ENCODE peak calls at places on chromosomes 16 and 17, in four cellular contexts. One of them, this sample, is unnamed.

GRCh38 chr17:72492941-72493340 is 372.1 kb downstream of the SOX9 start:
- DNase-seq in mesothelial cell of epicardium: no peak
- DNase-seq in dorsolateral prefrontal cortex: no peak
- DNase-seq in GM12878: no peak
- DNase-seq in this sample: no peak

GRCh38 chr17:5672141-5672540 is 87.8 kb upstream of the NLRP1 start:
- DNase-seq in mesothelial cell of epicardium: no peak
- DNase-seq in dorsolateral prefrontal cortex: no peak
- DNase-seq in GM12878: no peak
- DNase-seq in this sample: no peak

GRCh38 chr16:81842564-81843242 is 63.6 kb downstream of the PLCG2 start:
- DNase-seq in mesothelial cell of epicardium: no peak
- DNase-seq in dorsolateral prefrontal cortex: no peak
- DNase-seq in GM12878: no peak
- DNase-seq in this sample: no peak

GRCh38 chr17:80270836-80271235 is 10.2 kb downstream of the RNF213 start:
- DNase-seq in mesothelial cell of epicardium: no peak
- DNase-seq in dorsolateral prefrontal cortex: no peak
- DNase-seq in GM12878: no peak
- DNase-seq in this sample: peak; percentile 41

GRCh38 chr17:48074322-48075054 is 26.3 kb downstream of the NFE2L1 start:
- DNase-seq in mesothelial cell of epicardium: peak; percentile 75
- DNase-seq in dorsolateral prefrontal cortex: peak; percentile 63
- DNase-seq in GM12878: no peak
- DNase-seq in this sample: peak; percentile 75

GRCh38 chr16:27778171-27778925 is 228.4 kb downstream of the KATNIP start:
- DNase-seq in mesothelial cell of epicardium: no peak
- DNase-seq in dorsolateral prefrontal cortex: peak; percentile 38
- DNase-seq in GM12878: no peak
- DNase-seq in this sample: no peak

GRCh38 chr17:65595071-65595655 is 33.7 kb upstream of the AXIN2 start:
- DNase-seq in mesothelial cell of epicardium: no peak
- DNase-seq in dorsolateral prefrontal cortex: no peak
- DNase-seq in GM12878: no peak
- DNase-seq in this sample: no peak

GRCh38 chr16:65728652-65729051 is 606.8 kb upstream of the CDH11 start:
- DNase-seq in mesothelial cell of epicardium: no peak
- DNase-seq in dorsolateral prefrontal cortex: no peak
- DNase-seq in GM12878: no peak
- DNase-seq in this sample: no peak

GRCh38 chr17:79872762-79873161 is 33.5 kb upstream of the CBX4 start:
- DNase-seq in mesothelial cell of epicardium: no peak
- DNase-seq in dorsolateral prefrontal cortex: no peak
- DNase-seq in GM12878: no peak
- DNase-seq in this sample: no peak

GRCh38 chr17:40450175-40450574 is 6.9 kb downstream of the IGFBP4 start:
- DNase-seq in mesothelial cell of epicardium: no peak
- DNase-seq in dorsolateral prefrontal cortex: no peak
- DNase-seq in GM12878: no peak
- DNase-seq in this sample: peak; percentile 31

GRCh38 chr16:11134722-11135121 is 121.3 kb downstream of the SOCS1 start:
- DNase-seq in mesothelial cell of epicardium: no peak
- DNase-seq in dorsolateral prefrontal cortex: no peak
- DNase-seq in GM12878: no peak
- DNase-seq in this sample: no peak

GRCh38 chr16:74224828-74225227 is 71.8 kb upstream of the PSMD7 start:
- DNase-seq in mesothelial cell of epicardium: no peak
- DNase-seq in dorsolateral prefrontal cortex: no peak
- DNase-seq in GM12878: no peak
- DNase-seq in this sample: no peak

GRCh38 chr16:74225278-74225677 is 71.3 kb upstream of the PSMD7 start:
- DNase-seq in mesothelial cell of epicardium: no peak
- DNase-seq in dorsolateral prefrontal cortex: no peak
- DNase-seq in GM12878: no peak
- DNase-seq in this sample: no peak

GRCh38 chr16:74230126-74230525 is 66.5 kb upstream of the PSMD7 start:
- DNase-seq in mesothelial cell of epicardium: no peak
- DNase-seq in dorsolateral prefrontal cortex: no peak
- DNase-seq in GM12878: no peak
- DNase-seq in this sample: no peak

DNA sequence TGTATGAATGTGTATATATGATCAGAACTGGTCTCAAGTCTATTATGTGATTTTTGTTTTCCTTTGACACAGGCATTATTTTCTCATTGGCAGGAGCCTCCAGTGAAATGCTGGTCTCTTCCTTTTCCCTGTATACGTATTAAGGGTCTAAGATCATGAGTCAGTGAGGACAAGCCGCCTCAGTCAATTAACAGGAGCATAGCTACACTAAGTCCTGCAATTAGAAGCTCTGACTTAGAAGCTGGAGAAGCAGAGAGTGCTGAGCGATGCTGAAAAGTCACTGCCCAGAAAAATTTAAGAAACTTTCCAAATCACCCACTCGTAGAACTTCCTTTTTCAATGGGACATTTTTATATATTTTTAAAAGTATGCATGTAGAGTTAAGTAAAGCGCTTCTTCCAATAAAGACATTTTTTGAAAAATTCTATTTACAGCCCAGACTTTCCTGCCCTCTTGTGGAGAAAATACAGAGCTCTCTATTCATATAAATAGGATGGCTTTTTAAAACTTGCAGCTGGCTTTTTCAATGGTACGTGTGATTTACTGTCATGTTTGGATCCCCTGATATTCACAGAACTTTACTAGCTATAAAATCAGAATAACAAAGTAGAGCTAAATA is 70.1 kb upstream of the PSMD7 start:
- DNase-seq in mesothelial cell of epicardium: no peak
- DNase-seq in dorsolateral prefrontal cortex: no peak
- DNase-seq in GM12878: no peak
- DNase-seq in this sample: no peak
- TF ChIP-seq CTCF in mesothelial cell of epicardium: peak; percentile 43
- TF ChIP-seq CTCF in dorsolateral prefrontal cortex: peak; percentile 57
- TF ChIP-seq CTCF in GM12878: peak; percentile 15
- TF ChIP-seq CTCF in this sample: peak; percentile 48

DNA sequence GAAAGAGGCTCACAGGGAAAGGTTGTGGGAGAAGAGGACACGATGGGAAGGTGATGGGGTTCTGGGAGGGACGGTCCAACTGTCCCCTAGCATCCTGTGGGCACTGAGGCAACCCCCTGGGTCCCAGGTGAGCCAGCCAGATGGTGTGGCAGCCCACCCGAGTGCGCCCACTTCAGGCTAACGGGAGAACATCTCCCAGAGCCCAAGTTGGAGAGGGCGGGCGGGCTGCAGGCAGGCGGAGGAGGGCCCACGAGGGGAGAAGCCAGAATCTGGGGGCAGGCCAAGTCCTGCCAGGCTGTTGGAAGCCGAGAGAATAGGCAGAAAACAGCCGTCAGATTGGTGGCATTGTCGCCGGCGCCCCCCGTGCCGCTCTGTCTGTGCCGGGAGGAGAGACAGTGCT is 13.8 kb upstream of the ABCC3 start:
- DNase-seq in mesothelial cell of epicardium: no peak
- DNase-seq in dorsolateral prefrontal cortex: peak; percentile 78
- DNase-seq in GM12878: no peak
- DNase-seq in this sample: no peak
- TF ChIP-seq CTCF in mesothelial cell of epicardium: no peak
- TF ChIP-seq CTCF in dorsolateral prefrontal cortex: peak; percentile 26
- TF ChIP-seq CTCF in GM12878: no peak
- TF ChIP-seq CTCF in this sample: peak; percentile 34

GRCh38 chr17:34781071-34781470 is 180.2 kb downstream of the CCT6B start:
- DNase-seq in mesothelial cell of epicardium: no peak
- DNase-seq in dorsolateral prefrontal cortex: no peak
- DNase-seq in GM12878: no peak
- DNase-seq in this sample: no peak

GRCh38 chr17:34780438-34780837 is 180.8 kb downstream of the CCT6B start:
- DNase-seq in mesothelial cell of epicardium: no peak
- DNase-seq in dorsolateral prefrontal cortex: no peak
- DNase-seq in GM12878: no peak
- DNase-seq in this sample: no peak

GRCh38 chr17:34777044-34777443 is 184.2 kb downstream of the CCT6B start:
- DNase-seq in mesothelial cell of epicardium: no peak
- DNase-seq in dorsolateral prefrontal cortex: no peak
- DNase-seq in GM12878: no peak
- DNase-seq in this sample: no peak

GRCh38 chr17:34782271-34782670 is 179.0 kb downstream of the CCT6B start:
- DNase-seq in mesothelial cell of epicardium: no peak
- DNase-seq in dorsolateral prefrontal cortex: no peak
- DNase-seq in GM12878: no peak
- DNase-seq in this sample: no peak

DNA sequence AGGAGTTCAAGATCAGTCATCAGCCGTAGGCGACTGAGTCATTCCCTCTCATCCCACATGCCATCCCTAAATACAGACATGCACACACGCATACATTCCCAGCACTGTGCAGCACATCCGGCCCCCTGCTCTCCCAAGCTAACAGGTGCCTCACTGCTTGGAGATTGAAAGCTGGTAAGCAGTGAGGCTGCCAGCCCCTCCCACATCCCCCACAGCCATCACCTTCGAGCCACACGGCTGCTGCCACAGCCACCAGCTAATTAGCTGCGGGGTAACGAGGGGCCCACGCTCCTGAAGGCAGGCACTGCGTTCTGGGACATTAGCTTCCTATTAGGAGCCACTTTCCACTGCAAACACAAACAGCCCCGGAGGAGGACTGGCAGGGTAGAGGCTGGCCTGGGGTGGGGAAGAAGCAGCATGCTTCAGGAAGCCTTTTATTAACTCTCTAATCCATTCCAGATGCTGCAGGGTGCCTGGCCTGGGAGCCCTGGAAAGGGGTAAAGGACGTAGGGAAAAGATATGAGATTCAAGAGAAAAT is 179.6 kb downstream of the CCT6B start:
- DNase-seq in mesothelial cell of epicardium: no peak
- DNase-seq in dorsolateral prefrontal cortex: no peak
- DNase-seq in GM12878: no peak
- DNase-seq in this sample: peak; percentile 14
- TF ChIP-seq CTCF in mesothelial cell of epicardium: no peak
- TF ChIP-seq CTCF in dorsolateral prefrontal cortex: no peak
- TF ChIP-seq CTCF in GM12878: no peak
- TF ChIP-seq CTCF in this sample: no peak

GRCh38 chr17:751269-752001 is 629 bp downstream of the GEMIN4 start:
- DNase-seq in mesothelial cell of epicardium: peak; percentile 57
- DNase-seq in dorsolateral prefrontal cortex: no peak
- DNase-seq in GM12878: no peak
- DNase-seq in this sample: no peak

GRCh38 chr17:750431-751037 is 1.5 kb downstream of the GEMIN4 start:
- DNase-seq in mesothelial cell of epicardium: no peak
- DNase-seq in dorsolateral prefrontal cortex: no peak
- DNase-seq in GM12878: no peak
- DNase-seq in this sample: no peak

GRCh38 chr17:752002-752619 is at the start of gene GEMIN4:
- DNase-seq in mesothelial cell of epicardium: peak; percentile 100
- DNase-seq in dorsolateral prefrontal cortex: peak; percentile 94
- DNase-seq in GM12878: peak; percentile 82
- DNase-seq in this sample: peak; percentile 99

GRCh38 chr17:753407-753806 is 1.3 kb upstream of the GEMIN4 start:
- DNase-seq in mesothelial cell of epicardium: no peak
- DNase-seq in dorsolateral prefrontal cortex: no peak
- DNase-seq in GM12878: no peak
- DNase-seq in this sample: no peak

GRCh38 chr17:752620-753219 is 656 bp upstream of the GEMIN4 start:
- DNase-seq in mesothelial cell of epicardium: no peak
- DNase-seq in dorsolateral prefrontal cortex: peak; percentile 52
- DNase-seq in GM12878: no peak
- DNase-seq in this sample: no peak
- TF ChIP-seq CTCF in mesothelial cell of epicardium: no peak
- TF ChIP-seq CTCF in dorsolateral prefrontal cortex: no peak
- TF ChIP-seq CTCF in GM12878: no peak
- TF ChIP-seq CTCF in this sample: no peak

DNA sequence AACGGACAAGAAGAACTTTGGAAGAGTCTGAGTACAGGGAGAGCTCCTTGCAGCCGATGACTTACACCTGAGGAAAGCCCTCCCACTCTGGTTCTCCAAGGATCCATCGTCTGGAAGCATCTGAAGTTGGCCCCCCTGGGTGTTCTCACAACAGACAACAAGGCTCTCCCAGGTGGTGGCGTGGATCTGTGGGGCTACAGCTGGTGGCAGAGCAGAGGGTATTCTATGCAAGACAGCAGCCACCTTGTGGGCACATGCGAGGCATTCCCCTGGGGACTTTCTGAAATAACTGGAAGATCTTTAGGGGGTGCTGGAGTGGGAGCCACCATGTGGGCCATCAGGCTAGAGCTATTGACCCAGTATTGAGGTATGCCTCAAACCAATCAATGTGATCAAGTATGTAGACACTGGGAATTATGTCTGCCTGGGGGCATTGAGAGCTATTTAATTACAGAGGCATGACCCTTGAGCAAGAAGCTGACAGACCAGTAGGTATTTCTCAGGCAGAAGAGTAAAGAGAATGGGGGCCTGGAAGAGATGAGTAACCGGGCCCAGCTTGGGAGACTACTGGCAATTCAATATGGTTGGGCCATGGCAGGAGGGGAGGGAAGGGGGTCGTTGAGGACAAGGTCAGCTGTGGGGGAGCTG is 6.9 kb upstream of the KRT19 start:
- DNase-seq in mesothelial cell of epicardium: no peak
- DNase-seq in dorsolateral prefrontal cortex: no peak
- DNase-seq in GM12878: no peak
- DNase-seq in this sample: no peak
- TF ChIP-seq CTCF in mesothelial cell of epicardium: no peak
- TF ChIP-seq CTCF in dorsolateral prefrontal cortex: no peak
- TF ChIP-seq CTCF in GM12878: no peak
- TF ChIP-seq CTCF in this sample: no peak

GRCh38 chr16:58582971-58583765 is 46.5 kb downstream of the CNOT1 start:
- DNase-seq in mesothelial cell of epicardium: no peak
- DNase-seq in dorsolateral prefrontal cortex: no peak
- DNase-seq in GM12878: no peak
- DNase-seq in this sample: no peak
- TF ChIP-seq CTCF in mesothelial cell of epicardium: no peak
- TF ChIP-seq CTCF in dorsolateral prefrontal cortex: no peak
- TF ChIP-seq CTCF in GM12878: no peak
- TF ChIP-seq CTCF in this sample: no peak

GRCh38 chr17:17876959-17877547 is 40.3 kb upstream of the SREBF1 start:
- DNase-seq in mesothelial cell of epicardium: peak; percentile 51
- DNase-seq in dorsolateral prefrontal cortex: no peak
- DNase-seq in GM12878: no peak
- DNase-seq in this sample: no peak
- TF ChIP-seq CTCF in mesothelial cell of epicardium: no peak
- TF ChIP-seq CTCF in dorsolateral prefrontal cortex: no peak
- TF ChIP-seq CTCF in GM12878: no peak
- TF ChIP-seq CTCF in this sample: no peak

DNA sequence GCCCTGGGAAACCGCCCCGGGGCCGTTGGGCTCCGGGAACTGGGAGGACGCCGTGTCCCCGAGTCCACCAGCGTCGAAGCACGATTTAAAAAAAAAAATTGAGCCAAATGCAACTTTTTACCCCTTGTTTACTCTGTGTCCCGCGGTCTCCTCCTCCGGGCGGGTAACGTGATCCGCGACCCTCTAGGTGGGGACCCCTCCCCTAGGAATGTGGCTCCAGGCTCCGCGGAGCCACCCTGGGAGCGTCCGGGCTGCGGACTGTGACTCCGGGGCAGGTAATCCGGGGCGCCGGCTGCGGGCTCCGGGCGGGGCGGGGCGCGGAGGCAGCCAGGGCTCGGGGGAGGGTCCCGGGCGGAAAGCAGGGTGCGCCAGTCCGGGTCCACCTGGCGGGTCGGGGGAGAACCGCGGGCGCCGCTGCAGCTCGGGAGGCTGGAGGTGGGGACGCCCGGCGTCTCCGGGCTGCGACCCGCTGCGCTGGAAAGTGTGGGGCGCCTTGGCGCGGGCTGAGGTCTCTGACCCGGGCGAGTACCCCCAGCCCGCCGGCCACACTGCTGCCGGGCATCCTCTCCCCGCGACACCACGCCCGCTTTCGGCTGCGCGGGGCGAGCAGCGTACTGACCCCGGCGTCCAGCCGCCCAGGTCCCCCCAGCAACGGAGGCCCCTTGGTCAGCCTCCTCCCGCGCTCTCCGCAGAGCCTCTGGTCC is 850 bp upstream of the HELZ start:
- DNase-seq in mesothelial cell of epicardium: peak; percentile 76
- DNase-seq in dorsolateral prefrontal cortex: peak; percentile 20
- DNase-seq in GM12878: no peak
- DNase-seq in this sample: peak; percentile 84
- TF ChIP-seq CTCF in mesothelial cell of epicardium: no peak
- TF ChIP-seq CTCF in dorsolateral prefrontal cortex: no peak
- TF ChIP-seq CTCF in GM12878: no peak
- TF ChIP-seq CTCF in this sample: peak; percentile 18

This sample was measured in nephron progenitor cell.